ENCODE peak calls at places on chromosomes 16 and 17, in five cellular contexts. I is posterior cingulate gyrus; V is fibroblast of lung; M is activated CD4-positive, alpha-beta T cell treated with anti-CD3 and anti-CD28 coated beads, Interleukin-2, amount 50 U/mL, for 1 hour; U is mesenchymal stem cell. D is an unnamed sample.

GRCh38 chr16:2790631-2791030 is 3.3 kb upstream of the PRSS33 start:
- DNase-seq in I (no peak), V (no peak), M (no peak), U (no peak), D (no peak)

GRCh38 chr17:50265690-50266306 is 8.5 kb upstream of the TMEM92 start:
- DNase-seq in I (no peak), V (no peak), M (no peak), U (no peak), D (no peak)

GRCh38 chr17:80475949-80476876 is at the start of gene NPTX1:
- DNase-seq in I (no peak), V (no peak), M (no peak), U (no peak), D (no peak)

GRCh38 chr16:27901956-27902355 is 161.6 kb downstream of the GSG1L start:
- DNase-seq in I (no peak), V (no peak), M (no peak), U (no peak), D (no peak)

GRCh38 chr17:381941-382643 is 29.5 kb upstream of the RPH3AL start:
- DNase-seq in I (no peak), V (no peak), M (no peak), U (no peak), D (no peak)

GRCh38 chr17:36089888-36090836 is at the start of gene CCL3:
- DNase-seq in I (no peak), V (no peak), M (no peak), U (no peak), D (no peak)

GRCh38 chr17:29140051-29140582 is 40.1 kb downstream of the MYO18A start:
- DNase-seq in I (peak), V (peak), M (peak), U (peak), D (peak)

GRCh38 chr16:71937868-71938510 is 42.7 kb downstream of the IST1 start:
- DNase-seq in I (no peak), V (no peak), M (no peak), U (no peak), D (no peak)

GRCh38 chr17:58328195-58329034 is at the start of gene TSPOAP1:
- DNase-seq in I (peak), V (no peak), M (peak), U (no peak), D (peak)

GRCh38 chr16:58462499-58462996 is 37.4 kb upstream of the NDRG4 start:
- DNase-seq in I (no peak), V (no peak), M (no peak), U (no peak), D (no peak)

GRCh38 chr17:67434061-67434525 is 57.0 kb downstream of the PITPNC1 start:
- DNase-seq in I (no peak), V (no peak), M (peak), U (no peak), D (no peak)

GRCh38 chr16:53821957-53822625 is 118.1 kb downstream of the FTO start:
- DNase-seq in I (no peak), V (peak), M (no peak), U (peak), D (no peak)

GRCh38 chr16:4936991-4937781 is at the start of gene PPL:
- DNase-seq in I (no peak), V (no peak), M (no peak), U (no peak), D (no peak)

GRCh38 chr16:89409161-89409711 is 81.1 kb downstream of the ANKRD11 start:
- DNase-seq in I (no peak), V (peak), M (peak), U (peak), D (no peak)

GRCh38 chr16:80973991-80974390 is 32.7 kb downstream of the CMC2 start:
- DNase-seq in I (no peak), V (no peak), M (no peak), U (no peak), D (no peak)

GRCh38 chr16:2751577-2752034 is 832 bp upstream of the SRRM2 start:
- DNase-seq in I (no peak), V (peak), M (no peak), U (no peak), D (peak)

GRCh38 chr17:19769946-19770652 is 22.0 kb upstream of the ALDH3A1 start:
- DNase-seq in I (no peak), V (peak), M (no peak), U (peak), D (no peak)

GRCh38 chr17:81074440-81074839 is 39.5 kb downstream of the BAIAP2 start:
- DNase-seq in I (no peak), V (no peak), M (no peak), U (no peak), D (no peak)

GRCh38 chr17:63694229-63694973 is 5.5 kb downstream of the LIMD2 start:
- DNase-seq in I (no peak), V (no peak), M (no peak), U (no peak), D (peak)

GRCh38 chr16:79278506-79278905 is 322.0 kb downstream of the MAF start:
- DNase-seq in I (no peak), V (no peak), M (peak), U (no peak), D (no peak)

GRCh38 chr16:87541004-87541881 is 48.4 kb upstream of the ZCCHC14 start:
- DNase-seq in I (peak), V (peak), M (no peak), U (peak), D (no peak)

GRCh38 chr17:56834380-56835258 is 668 bp downstream of the DGKE start:
- DNase-seq in I (peak), V (peak), M (peak), U (peak), D (peak)

GRCh38 chr16:31876955-31877828 is 3.6 kb downstream of the ZNF267 start:
- DNase-seq in I (no peak), V (peak), M (no peak), U (peak), D (no peak)

GRCh38 chr16:72554935-72555334 is 383.0 kb upstream of the PMFBP1 start:
- DNase-seq in I (no peak), V (no peak), M (no peak), U (peak), D (no peak)

GRCh38 chr17:81125573-81126081 is 39.7 kb upstream of the PVALEF start:
- DNase-seq in I (no peak), V (no peak), M (no peak), U (no peak), D (peak)

GRCh38 chr17:7380855-7381683 is at the start of gene TNK1:
- DNase-seq in I (no peak), V (no peak), M (no peak), U (no peak), D (no peak)

GRCh38 chr17:77594416-77595209 is 363.9 kb upstream of the TNRC6C start:
- DNase-seq in I (no peak), V (no peak), M (no peak), U (no peak), D (peak)